ENCODE peak calls at places on chromosomes 13 and 19, in eight cellular contexts. C, D, H, U, V, X, Z and L are unnamed samples.

GRCh38 chr13:73174521-73175010 is 115.8 kb downstream of the KLF5 start:
- DNase-seq in Z (no peak), C (no peak), V (no peak), U (no peak), X (no peak), H (no peak), D (no peak), L (no peak)

GRCh38 chr19:42175952-42176648 is 41.4 kb downstream of the DEDD2 start:
- DNase-seq in X (no peak), V (no peak), Z (no peak), H (peak), U (no peak), C (no peak), D (peak), L (peak)

GRCh38 chr13:114057131-114058050 is 75.0 kb downstream of the RASA3 start:
- DNase-seq in Z (no peak), U (no peak), D (no peak), H (no peak), V (no peak), C (no peak), X (no peak), L (peak)

GRCh38 chr13:110340812-110341444 is 33.8 kb downstream of the COL4A2 start:
- DNase-seq in U (peak), D (peak), C (no peak), V (peak), Z (peak), H (peak), X (peak), L (no peak)

GRCh38 chr13:35733832-35734231 is 257.3 kb upstream of the MAB21L1 start:
- DNase-seq in H (no peak), Z (no peak), X (no peak), V (no peak), D (no peak), U (no peak), C (no peak), L (no peak)

GRCh38 chr19:4567584-4568071 is 8.1 kb upstream of the SEMA6B start:
- DNase-seq in U (peak), X (no peak), C (peak), D (peak), Z (peak), V (peak), H (peak), L (no peak)

GRCh38 chr19:43534811-43535761 is 2.1 kb downstream of the ZNF575 start:
- DNase-seq in Z (peak), C (peak), U (no peak), D (peak), H (peak), X (peak), V (peak), L (no peak)

GRCh38 chr13:111267205-111267604 is 53.2 kb upstream of the TEX29 start:
- DNase-seq in V (no peak), D (no peak), X (no peak), H (no peak), Z (no peak), C (no peak), U (no peak), L (no peak)